ENCODE peak calls at places on chromosome 3, in seven cellular contexts. One of them, this sample, is unnamed.
A peak's percentile ranks its signal among the peaks of the same experiment; 100 is the strongest.

GRCh38 chr3:188734395-188734794 is 437.4 kb upstream of the TPRG1 start:
- DNase-seq in thoracic aorta: no peak
- DNase-seq in suprapubic skin: no peak
- DNase-seq in CD8-positive, alpha-beta memory T cell: no peak
- DNase-seq in stomach: peak; percentile 33
- DNase-seq in upper lobe of right lung: no peak
- DNase-seq in A673: peak; percentile 46
- DNase-seq in this sample: no peak

GRCh38 chr3:851098-851790 is 241.6 kb upstream of the CNTN6 start:
- DNase-seq in thoracic aorta: no peak
- DNase-seq in suprapubic skin: no peak
- DNase-seq in CD8-positive, alpha-beta memory T cell: no peak
- DNase-seq in stomach: no peak
- DNase-seq in upper lobe of right lung: no peak
- DNase-seq in A673: peak; percentile 3
- DNase-seq in this sample: no peak

GRCh38 chr3:4107430-4107829 is 195.7 kb upstream of the SETMAR start:
- DNase-seq in thoracic aorta: no peak
- DNase-seq in suprapubic skin: no peak
- DNase-seq in CD8-positive, alpha-beta memory T cell: no peak
- DNase-seq in stomach: no peak
- DNase-seq in upper lobe of right lung: no peak
- DNase-seq in A673: no peak
- DNase-seq in this sample: no peak

GRCh38 chr3:195907730-195908438 is 467 bp downstream of the TNK2 start:
- DNase-seq in thoracic aorta: no peak
- DNase-seq in suprapubic skin: peak; percentile 77
- DNase-seq in CD8-positive, alpha-beta memory T cell: peak; percentile 79
- DNase-seq in stomach: peak; percentile 51
- DNase-seq in upper lobe of right lung: peak; percentile 78
- DNase-seq in A673: peak; percentile 86
- DNase-seq in this sample: peak; percentile 64

GRCh38 chr3:196232882-196233251 is 16.5 kb downstream of the SLC51A start:
- DNase-seq in thoracic aorta: no peak
- DNase-seq in suprapubic skin: no peak
- DNase-seq in CD8-positive, alpha-beta memory T cell: no peak
- DNase-seq in stomach: no peak
- DNase-seq in upper lobe of right lung: no peak
- DNase-seq in A673: no peak
- DNase-seq in this sample: no peak

GRCh38 chr3:129824926-129825541 is 68.5 kb downstream of the TMCC1 start:
- DNase-seq in thoracic aorta: no peak
- DNase-seq in suprapubic skin: no peak
- DNase-seq in CD8-positive, alpha-beta memory T cell: peak; percentile 62
- DNase-seq in stomach: no peak
- DNase-seq in upper lobe of right lung: no peak
- DNase-seq in A673: peak; percentile 68
- DNase-seq in this sample: peak; percentile 39

GRCh38 chr3:78919021-78919755 is 848.6 kb downstream of the ROBO1 start:
- DNase-seq in thoracic aorta: no peak
- DNase-seq in suprapubic skin: no peak
- DNase-seq in CD8-positive, alpha-beta memory T cell: no peak
- DNase-seq in stomach: no peak
- DNase-seq in upper lobe of right lung: no peak
- DNase-seq in A673: peak; percentile 80
- DNase-seq in this sample: no peak

GRCh38 chr3:38651153-38651789 is 1.8 kb upstream of the SCN5A start:
- DNase-seq in thoracic aorta: no peak
- DNase-seq in suprapubic skin: no peak
- DNase-seq in CD8-positive, alpha-beta memory T cell: peak; percentile 79
- DNase-seq in stomach: peak; percentile 68
- DNase-seq in upper lobe of right lung: peak; percentile 82
- DNase-seq in A673: peak; percentile 60
- DNase-seq in this sample: peak; percentile 76

GRCh38 chr3:120119846-120120510 is 25.7 kb upstream of the GSK3B start:
- DNase-seq in thoracic aorta: no peak
- DNase-seq in suprapubic skin: no peak
- DNase-seq in CD8-positive, alpha-beta memory T cell: no peak
- DNase-seq in stomach: no peak
- DNase-seq in upper lobe of right lung: no peak
- DNase-seq in A673: no peak
- DNase-seq in this sample: no peak

GRCh38 chr3:120114376-120114775 is 20.1 kb upstream of the GSK3B start:
- DNase-seq in thoracic aorta: no peak
- DNase-seq in suprapubic skin: no peak
- DNase-seq in CD8-positive, alpha-beta memory T cell: no peak
- DNase-seq in stomach: no peak
- DNase-seq in upper lobe of right lung: no peak
- DNase-seq in A673: no peak
- DNase-seq in this sample: no peak

GRCh38 chr3:120113128-120114116 is 19.2 kb upstream of the GSK3B start:
- DNase-seq in thoracic aorta: no peak
- DNase-seq in suprapubic skin: no peak
- DNase-seq in CD8-positive, alpha-beta memory T cell: no peak
- DNase-seq in stomach: peak; percentile 54
- DNase-seq in upper lobe of right lung: no peak
- DNase-seq in A673: no peak
- DNase-seq in this sample: peak; percentile 66

GRCh38 chr3:120111898-120112297 is 17.7 kb upstream of the GSK3B start:
- DNase-seq in thoracic aorta: no peak
- DNase-seq in suprapubic skin: no peak
- DNase-seq in CD8-positive, alpha-beta memory T cell: no peak
- DNase-seq in stomach: no peak
- DNase-seq in upper lobe of right lung: no peak
- DNase-seq in A673: no peak
- DNase-seq in this sample: no peak

GRCh38 chr3:120114981-120115380 is 20.7 kb upstream of the GSK3B start:
- DNase-seq in thoracic aorta: no peak
- DNase-seq in suprapubic skin: no peak
- DNase-seq in CD8-positive, alpha-beta memory T cell: no peak
- DNase-seq in stomach: no peak
- DNase-seq in upper lobe of right lung: no peak
- DNase-seq in A673: no peak
- DNase-seq in this sample: no peak
- H3K27me3 ChIP-seq in thoracic aorta: no peaks in the 10 kb centered on the region
- H3K27me3 ChIP-seq in suprapubic skin: no peaks in the 10 kb centered on the region
- H3K27me3 ChIP-seq in CD8-positive, alpha-beta memory T cell: no peaks in the 10 kb centered on the region
- H3K27me3 ChIP-seq in stomach: no peaks in the 10 kb centered on the region
- H3K27me3 ChIP-seq in upper lobe of right lung: no peaks in the 10 kb centered on the region
- H3K27me3 ChIP-seq in A673: no peaks in the 10 kb centered on the region
- H3K27me3 ChIP-seq in this sample: no peaks in the 10 kb centered on the region

GRCh38 chr3:27715454-27715806 is 6.7 kb downstream of the EOMES start:
- DNase-seq in thoracic aorta: no peak
- DNase-seq in suprapubic skin: no peak
- DNase-seq in CD8-positive, alpha-beta memory T cell: no peak
- DNase-seq in stomach: no peak
- DNase-seq in upper lobe of right lung: no peak
- DNase-seq in A673: no peak
- DNase-seq in this sample: no peak
- H3K27me3 ChIP-seq in thoracic aorta: peaks cover 16% of the 10 kb centered on the region
- H3K27me3 ChIP-seq in suprapubic skin: peaks cover 67% of the 10 kb centered on the region
- H3K27me3 ChIP-seq in CD8-positive, alpha-beta memory T cell: no peaks in the 10 kb centered on the region
- H3K27me3 ChIP-seq in stomach: peaks cover 7% of the 10 kb centered on the region
- H3K27me3 ChIP-seq in upper lobe of right lung: peaks cover 65% of the 10 kb centered on the region
- H3K27me3 ChIP-seq in A673: peaks cover 83% of the 10 kb centered on the region
- H3K27me3 ChIP-seq in this sample: no peaks in the 10 kb centered on the region

DNA sequence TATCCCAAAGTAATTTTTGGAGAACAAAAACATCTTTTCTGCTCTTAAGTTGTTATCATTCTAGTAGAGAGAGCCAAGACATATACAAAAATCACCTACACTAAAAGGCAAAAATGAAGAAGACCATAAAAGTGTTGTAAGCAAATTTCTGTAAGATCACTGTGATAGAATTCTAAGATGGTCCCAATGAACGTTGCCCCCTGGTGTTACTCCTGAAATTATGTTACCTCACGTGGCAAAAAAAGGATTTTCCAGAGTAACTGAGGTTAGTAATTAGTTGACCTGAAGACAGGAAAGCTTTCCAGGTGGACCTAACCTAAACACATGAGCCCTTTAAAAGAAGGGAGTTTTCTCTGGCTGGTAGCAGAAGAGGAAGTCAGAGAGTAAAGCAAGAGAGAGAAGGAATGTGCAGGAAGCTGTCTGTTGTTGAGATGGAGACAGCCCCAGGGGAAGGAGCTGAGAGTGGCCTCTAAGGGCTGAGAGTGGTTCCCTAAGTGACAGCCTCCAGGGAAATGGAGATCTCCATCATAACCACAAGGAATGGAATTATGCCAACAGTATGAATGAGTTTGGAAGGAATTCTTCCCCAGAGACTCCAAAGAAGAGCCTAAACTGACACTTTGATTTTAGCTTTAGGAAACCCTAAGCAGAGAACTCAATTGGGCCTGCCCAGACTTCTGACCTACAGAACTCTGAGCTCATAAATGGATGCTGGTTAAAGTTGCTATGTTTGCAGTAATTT is 205.9 kb downstream of the CD47 start:
- DNase-seq in thoracic aorta: no peak
- DNase-seq in suprapubic skin: no peak
- DNase-seq in CD8-positive, alpha-beta memory T cell: no peak
- DNase-seq in stomach: no peak
- DNase-seq in upper lobe of right lung: no peak
- DNase-seq in A673: peak; percentile 35
- DNase-seq in this sample: no peak
- H3K27me3 ChIP-seq in thoracic aorta: no peaks in the 10 kb centered on the region
- H3K27me3 ChIP-seq in suprapubic skin: no peaks in the 10 kb centered on the region
- H3K27me3 ChIP-seq in CD8-positive, alpha-beta memory T cell: no peaks in the 10 kb centered on the region
- H3K27me3 ChIP-seq in stomach: no peaks in the 10 kb centered on the region
- H3K27me3 ChIP-seq in upper lobe of right lung: no peaks in the 10 kb centered on the region
- H3K27me3 ChIP-seq in A673: no peaks in the 10 kb centered on the region
- H3K27me3 ChIP-seq in this sample: no peaks in the 10 kb centered on the region

DNA sequence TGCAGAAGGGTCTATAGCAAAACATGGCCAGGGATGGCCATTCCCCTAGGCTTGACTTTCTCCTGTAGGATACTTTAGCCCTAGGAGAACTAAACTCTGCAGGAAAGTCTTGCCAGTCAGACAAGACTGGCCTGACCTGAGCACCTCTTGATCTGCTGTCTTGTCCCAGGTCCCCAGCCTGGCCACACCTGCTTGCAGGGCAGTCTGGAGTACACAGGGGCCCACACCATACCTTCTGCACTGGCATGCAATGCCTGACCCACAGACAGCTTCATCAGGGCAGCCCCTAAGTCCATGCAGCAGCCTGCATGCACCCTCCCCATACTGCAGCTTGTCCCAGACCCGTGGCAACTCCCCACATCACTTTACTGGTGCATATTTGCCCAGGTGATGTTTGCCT is 204.6 kb downstream of the LRRC3B start:
- DNase-seq in thoracic aorta: no peak
- DNase-seq in suprapubic skin: no peak
- DNase-seq in CD8-positive, alpha-beta memory T cell: no peak
- DNase-seq in stomach: no peak
- DNase-seq in upper lobe of right lung: peak; percentile 46
- DNase-seq in A673: no peak
- DNase-seq in this sample: no peak
- H3K27me3 ChIP-seq in thoracic aorta: no peaks in the 10 kb centered on the region
- H3K27me3 ChIP-seq in suprapubic skin: no peaks in the 10 kb centered on the region
- H3K27me3 ChIP-seq in CD8-positive, alpha-beta memory T cell: no peaks in the 10 kb centered on the region
- H3K27me3 ChIP-seq in stomach: no peaks in the 10 kb centered on the region
- H3K27me3 ChIP-seq in upper lobe of right lung: no peaks in the 10 kb centered on the region
- H3K27me3 ChIP-seq in A673: no peaks in the 10 kb centered on the region
- H3K27me3 ChIP-seq in this sample: no peaks in the 10 kb centered on the region

GRCh38 chr3:69490971-69491370 is 105.1 kb upstream of the FRMD4B start:
- DNase-seq in thoracic aorta: no peak
- DNase-seq in suprapubic skin: no peak
- DNase-seq in CD8-positive, alpha-beta memory T cell: no peak
- DNase-seq in stomach: no peak
- DNase-seq in upper lobe of right lung: no peak
- DNase-seq in A673: no peak
- DNase-seq in this sample: no peak
- H3K27me3 ChIP-seq in thoracic aorta: no peaks in the 10 kb centered on the region
- H3K27me3 ChIP-seq in suprapubic skin: no peaks in the 10 kb centered on the region
- H3K27me3 ChIP-seq in CD8-positive, alpha-beta memory T cell: no peaks in the 10 kb centered on the region
- H3K27me3 ChIP-seq in stomach: no peaks in the 10 kb centered on the region
- H3K27me3 ChIP-seq in upper lobe of right lung: no peaks in the 10 kb centered on the region
- H3K27me3 ChIP-seq in A673: no peaks in the 10 kb centered on the region
- H3K27me3 ChIP-seq in this sample: no peaks in the 10 kb centered on the region

DNA sequence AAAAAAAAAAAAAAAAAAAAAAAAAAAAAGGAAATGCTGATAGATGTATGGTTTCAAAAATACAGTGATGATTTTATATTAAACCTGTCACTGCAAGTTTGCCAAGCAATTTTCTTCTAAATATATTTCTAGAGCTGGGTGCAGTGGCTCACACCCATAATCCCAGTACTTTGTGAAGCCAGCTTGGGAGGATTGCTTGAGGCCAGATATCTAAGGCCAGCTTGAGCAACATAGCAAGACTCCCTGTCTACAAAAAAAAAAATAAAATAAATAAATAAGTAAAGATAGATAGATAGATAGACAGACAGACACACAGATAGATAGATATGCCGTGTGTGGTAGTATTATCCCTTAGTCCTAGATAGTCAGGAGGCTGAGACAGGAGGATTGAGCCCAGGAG is 41.4 kb upstream of the ST3GAL6 start:
- DNase-seq in thoracic aorta: no peak
- DNase-seq in suprapubic skin: no peak
- DNase-seq in CD8-positive, alpha-beta memory T cell: no peak
- DNase-seq in stomach: no peak
- DNase-seq in upper lobe of right lung: no peak
- DNase-seq in A673: no peak
- DNase-seq in this sample: no peak
- H3K27me3 ChIP-seq in thoracic aorta: no peaks in the 10 kb centered on the region
- H3K27me3 ChIP-seq in suprapubic skin: no peaks in the 10 kb centered on the region
- H3K27me3 ChIP-seq in CD8-positive, alpha-beta memory T cell: no peaks in the 10 kb centered on the region
- H3K27me3 ChIP-seq in stomach: no peaks in the 10 kb centered on the region
- H3K27me3 ChIP-seq in upper lobe of right lung: no peaks in the 10 kb centered on the region
- H3K27me3 ChIP-seq in A673: no peaks in the 10 kb centered on the region
- H3K27me3 ChIP-seq in this sample: no peaks in the 10 kb centered on the region

GRCh38 chr3:14602006-14602803 is 49.4 kb upstream of the CCDC174 start:
- DNase-seq in thoracic aorta: no peak
- DNase-seq in suprapubic skin: no peak
- DNase-seq in CD8-positive, alpha-beta memory T cell: no peak
- DNase-seq in stomach: no peak
- DNase-seq in upper lobe of right lung: no peak
- DNase-seq in A673: no peak
- DNase-seq in this sample: no peak

GRCh38 chr3:14602804-14603644 is 48.5 kb upstream of the CCDC174 start:
- DNase-seq in thoracic aorta: no peak
- DNase-seq in suprapubic skin: no peak
- DNase-seq in CD8-positive, alpha-beta memory T cell: no peak
- DNase-seq in stomach: peak; percentile 41
- DNase-seq in upper lobe of right lung: no peak
- DNase-seq in A673: no peak
- DNase-seq in this sample: no peak

GRCh38 chr3:14600075-14600474 is 51.5 kb upstream of the CCDC174 start:
- DNase-seq in thoracic aorta: no peak
- DNase-seq in suprapubic skin: no peak
- DNase-seq in CD8-positive, alpha-beta memory T cell: no peak
- DNase-seq in stomach: no peak
- DNase-seq in upper lobe of right lung: no peak
- DNase-seq in A673: no peak
- DNase-seq in this sample: no peak

GRCh38 chr3:14600856-14601610 is 50.5 kb upstream of the CCDC174 start:
- DNase-seq in thoracic aorta: no peak
- DNase-seq in suprapubic skin: no peak
- DNase-seq in CD8-positive, alpha-beta memory T cell: no peak
- DNase-seq in stomach: no peak
- DNase-seq in upper lobe of right lung: no peak
- DNase-seq in A673: no peak
- DNase-seq in this sample: no peak

DNA sequence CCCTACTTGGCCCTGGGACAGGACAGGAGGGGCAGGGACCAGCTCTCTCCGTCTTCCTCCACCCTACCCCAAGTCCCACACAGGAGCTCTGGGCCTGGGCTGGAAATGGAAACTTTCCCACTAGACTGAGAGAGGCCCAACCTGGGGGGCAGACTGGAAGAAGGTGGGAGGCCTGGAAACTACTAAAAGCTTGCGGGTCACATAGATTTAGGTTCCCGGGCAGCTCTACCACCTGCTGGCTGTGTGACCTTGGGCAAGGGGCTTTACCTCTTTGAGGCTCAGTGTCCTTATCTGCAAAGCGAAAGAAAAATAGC is 49.9 kb upstream of the CCDC174 start:
- DNase-seq in thoracic aorta: no peak
- DNase-seq in suprapubic skin: no peak
- DNase-seq in CD8-positive, alpha-beta memory T cell: no peak
- DNase-seq in stomach: no peak
- DNase-seq in upper lobe of right lung: no peak
- DNase-seq in A673: no peak
- DNase-seq in this sample: no peak
- H3K27me3 ChIP-seq in thoracic aorta: peaks cover 6% of the 10 kb centered on the region
- H3K27me3 ChIP-seq in suprapubic skin: peaks cover 79% of the 10 kb centered on the region
- H3K27me3 ChIP-seq in CD8-positive, alpha-beta memory T cell: peaks cover 19% of the 10 kb centered on the region
- H3K27me3 ChIP-seq in stomach: no peaks in the 10 kb centered on the region
- H3K27me3 ChIP-seq in upper lobe of right lung: peaks cover 52% of the 10 kb centered on the region
- H3K27me3 ChIP-seq in A673: peaks cover 80% of the 10 kb centered on the region
- H3K27me3 ChIP-seq in this sample: no peaks in the 10 kb centered on the region